ENCODE peak calls at places on chromosomes 6 and 20, in five cellular contexts. One of them, this sample, is unnamed.

GRCh38 chr6:165973473-165973872 is 194.2 kb downstream of the TBXT start:
- DNase-seq in HepG2: no peak
- DNase-seq in K562: no peak
- DNase-seq in GM12878: no peak
- DNase-seq in SK-N-SH: no peak
- DNase-seq in this sample: no peak

GRCh38 chr6:36109092-36109491 is 21.2 kb upstream of the MAPK13 start:
- DNase-seq in HepG2: no peak
- DNase-seq in K562: no peak
- DNase-seq in GM12878: no peak
- DNase-seq in SK-N-SH: no peak
- DNase-seq in this sample: no peak

GRCh38 chr6:149032599-149033405 is 284.7 kb upstream of the TAB2 start:
- DNase-seq in HepG2: peak; percentile 98
- DNase-seq in K562: no peak
- DNase-seq in GM12878: peak; percentile 92
- DNase-seq in SK-N-SH: peak; percentile 26
- DNase-seq in this sample: peak; percentile 84

GRCh38 chr20:35008411-35009342 is 53.0 kb downstream of the MYH7B start:
- DNase-seq in HepG2: no peak
- DNase-seq in K562: no peak
- DNase-seq in GM12878: no peak
- DNase-seq in SK-N-SH: no peak
- DNase-seq in this sample: no peak

GRCh38 chr20:42218566-42218965 is 600.4 kb upstream of the CHD6 start:
- DNase-seq in HepG2: no peak
- DNase-seq in K562: no peak
- DNase-seq in GM12878: no peak
- DNase-seq in SK-N-SH: peak; percentile 30
- DNase-seq in this sample: no peak

GRCh38 chr20:36439040-36439730 is 102.1 kb upstream of the MYL9 start:
- DNase-seq in HepG2: peak; percentile 59
- DNase-seq in K562: peak; percentile 64
- DNase-seq in GM12878: no peak
- DNase-seq in SK-N-SH: peak; percentile 86
- DNase-seq in this sample: peak; percentile 43

GRCh38 chr6:135780326-135780725 is 71.2 kb upstream of the PDE7B start:
- DNase-seq in HepG2: no peak
- DNase-seq in K562: no peak
- DNase-seq in GM12878: no peak
- DNase-seq in SK-N-SH: no peak
- DNase-seq in this sample: no peak

GRCh38 chr6:134457941-134458340 is 140.0 kb upstream of the SGK1 start:
- DNase-seq in HepG2: no peak
- DNase-seq in K562: no peak
- DNase-seq in GM12878: no peak
- DNase-seq in SK-N-SH: no peak
- DNase-seq in this sample: no peak

GRCh38 chr6:33077908-33078307 is 2.1 kb downstream of the HLA-DPB1 start:
- DNase-seq in HepG2: no peak
- DNase-seq in K562: no peak
- DNase-seq in GM12878: no peak
- DNase-seq in SK-N-SH: no peak
- DNase-seq in this sample: no peak

GRCh38 chr6:132401120-132401940 is at the start of gene MOXD1:
- DNase-seq in HepG2: no peak
- DNase-seq in K562: peak; percentile 25
- DNase-seq in GM12878: no peak
- DNase-seq in SK-N-SH: peak; percentile 65
- DNase-seq in this sample: peak; percentile 37

GRCh38 chr20:32249030-32249738 is 28.3 kb upstream of the KIF3B start:
- DNase-seq in HepG2: no peak
- DNase-seq in K562: no peak
- DNase-seq in GM12878: no peak
- DNase-seq in SK-N-SH: no peak
- DNase-seq in this sample: no peak

GRCh38 chr20:57179265-57179664 is 87.2 kb downstream of the BMP7 start:
- DNase-seq in HepG2: no peak
- DNase-seq in K562: no peak
- DNase-seq in GM12878: no peak
- DNase-seq in SK-N-SH: no peak
- DNase-seq in this sample: no peak

GRCh38 chr20:3843490-3843889 is 3.1 kb upstream of the MAVS start:
- DNase-seq in HepG2: peak; percentile 69
- DNase-seq in K562: peak; percentile 89
- DNase-seq in GM12878: no peak
- DNase-seq in SK-N-SH: no peak
- DNase-seq in this sample: peak; percentile 84

GRCh38 chr20:50630578-50631263 is 60.6 kb downstream of the RIPOR3 start:
- DNase-seq in HepG2: no peak
- DNase-seq in K562: no peak
- DNase-seq in GM12878: no peak
- DNase-seq in SK-N-SH: no peak
- DNase-seq in this sample: no peak

GRCh38 chr6:64874776-64875175 is 832.2 kb downstream of the EYS start:
- DNase-seq in HepG2: no peak
- DNase-seq in K562: no peak
- DNase-seq in GM12878: no peak
- DNase-seq in SK-N-SH: no peak
- DNase-seq in this sample: peak; percentile 21

GRCh38 chr6:7758456-7758855 is 32.6 kb downstream of the BMP6 start:
- DNase-seq in HepG2: no peak
- DNase-seq in K562: no peak
- DNase-seq in GM12878: no peak
- DNase-seq in SK-N-SH: no peak
- DNase-seq in this sample: peak; percentile 79

GRCh38 chr6:10101551-10102252 is 313.2 kb downstream of the TFAP2A start:
- DNase-seq in HepG2: no peak
- DNase-seq in K562: no peak
- DNase-seq in GM12878: no peak
- DNase-seq in SK-N-SH: no peak
- DNase-seq in this sample: no peak

GRCh38 chr6:157537518-157537917 is 156.5 kb downstream of the ZDHHC14 start:
- DNase-seq in HepG2: no peak
- DNase-seq in K562: no peak
- DNase-seq in GM12878: no peak
- DNase-seq in SK-N-SH: no peak
- DNase-seq in this sample: peak; percentile 45

GRCh38 chr6:158737710-158738615 is 81.2 kb downstream of the EZR start:
- DNase-seq in HepG2: no peak
- DNase-seq in K562: no peak
- DNase-seq in GM12878: no peak
- DNase-seq in SK-N-SH: no peak
- DNase-seq in this sample: peak; percentile 65

GRCh38 chr6:27157461-27158315 is 89.8 kb upstream of the PRSS16 start:
- DNase-seq in HepG2: peak; percentile 47
- DNase-seq in K562: peak; percentile 74
- DNase-seq in GM12878: peak; percentile 66
- DNase-seq in SK-N-SH: no peak
- DNase-seq in this sample: peak; percentile 77

GRCh38 chr6:144106206-144106605 is 10.8 kb upstream of the SF3B5 start:
- DNase-seq in HepG2: no peak
- DNase-seq in K562: no peak
- DNase-seq in GM12878: no peak
- DNase-seq in SK-N-SH: no peak
- DNase-seq in this sample: no peak

GRCh38 chr6:144104898-144105487 is 9.6 kb upstream of the SF3B5 start:
- DNase-seq in HepG2: peak; percentile 74
- DNase-seq in K562: peak; percentile 67
- DNase-seq in GM12878: peak; percentile 53
- DNase-seq in SK-N-SH: peak; percentile 44
- DNase-seq in this sample: peak; percentile 79

GRCh38 chr6:144104488-144104887 is 9.1 kb upstream of the SF3B5 start:
- DNase-seq in HepG2: no peak
- DNase-seq in K562: no peak
- DNase-seq in GM12878: no peak
- DNase-seq in SK-N-SH: no peak
- DNase-seq in this sample: no peak

GRCh38 chr6:144098993-144099392 is 3.6 kb upstream of the SF3B5 start:
- DNase-seq in HepG2: no peak
- DNase-seq in K562: no peak
- DNase-seq in GM12878: no peak
- DNase-seq in SK-N-SH: no peak
- DNase-seq in this sample: no peak

GRCh38 chr6:144103026-144103563 is 7.7 kb upstream of the SF3B5 start:
- DNase-seq in HepG2: no peak
- DNase-seq in K562: no peak
- DNase-seq in GM12878: no peak
- DNase-seq in SK-N-SH: no peak
- DNase-seq in this sample: no peak
- TF ChIP-seq MXI1 in HepG2: no peak
- TF ChIP-seq MXI1 in K562: no peak
- TF ChIP-seq MXI1 in GM12878: no peak
- TF ChIP-seq MXI1 in SK-N-SH: no peak
- TF ChIP-seq MXI1 in this sample: no peak

GRCh38 chr6:143953922-143954321 is 54.1 kb downstream of the PLAGL1 start:
- DNase-seq in HepG2: no peak
- DNase-seq in K562: no peak
- DNase-seq in GM12878: no peak
- DNase-seq in SK-N-SH: no peak
- DNase-seq in this sample: no peak
- TF ChIP-seq MXI1 in HepG2: no peak
- TF ChIP-seq MXI1 in K562: no peak
- TF ChIP-seq MXI1 in GM12878: no peak
- TF ChIP-seq MXI1 in SK-N-SH: no peak
- TF ChIP-seq MXI1 in this sample: no peak

DNA sequence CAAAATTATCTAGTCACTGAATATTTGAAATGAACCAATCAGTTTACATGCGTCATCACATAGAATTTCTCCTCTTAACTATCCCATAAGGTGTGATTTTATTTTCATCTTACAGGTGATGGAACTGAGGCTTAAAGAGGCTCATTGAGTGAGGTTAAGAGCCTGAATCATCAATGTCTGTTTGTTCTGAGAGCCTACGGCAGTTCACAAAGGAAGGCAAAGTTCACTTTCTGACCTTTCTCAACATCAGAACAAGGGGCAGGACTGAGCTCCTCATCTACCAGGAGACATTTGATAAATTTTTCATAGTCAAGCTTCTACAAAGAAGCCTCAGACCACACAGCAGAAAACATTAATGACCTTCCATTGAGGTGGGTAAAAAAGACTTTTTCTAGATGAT is 54.9 kb upstream of the OLIG3 start:
- DNase-seq in HepG2: no peak
- DNase-seq in K562: no peak
- DNase-seq in GM12878: no peak
- DNase-seq in SK-N-SH: no peak
- DNase-seq in this sample: no peak
- TF ChIP-seq MXI1 in HepG2: no peak
- TF ChIP-seq MXI1 in K562: no peak
- TF ChIP-seq MXI1 in GM12878: no peak
- TF ChIP-seq MXI1 in SK-N-SH: no peak
- TF ChIP-seq MXI1 in this sample: no peak

GRCh38 chr6:154166140-154166539 is 127.1 kb downstream of the OPRM1 start:
- DNase-seq in HepG2: no peak
- DNase-seq in K562: peak; percentile 20
- DNase-seq in GM12878: no peak
- DNase-seq in SK-N-SH: no peak
- DNase-seq in this sample: no peak
- TF ChIP-seq MXI1 in HepG2: no peak
- TF ChIP-seq MXI1 in K562: no peak
- TF ChIP-seq MXI1 in GM12878: no peak
- TF ChIP-seq MXI1 in SK-N-SH: no peak
- TF ChIP-seq MXI1 in this sample: no peak